ENCODE peak calls at places on chromosomes 3 and 15, in seven cellular contexts. H is K562, P is HCT116, K is breast epithelium, S is suprapubic skin, V is stomach, R is endothelial cell of umbilical vein. Q is an unnamed sample.

GRCh38 chr3:26624209-26624775 is 1.7 kb downstream of the LRRC3B start:
- DNase-seq in P (no peak), S (no peak), V (no peak), K (no peak), R (no peak), H (no peak), Q (peak)

GRCh38 chr3:123832712-123833397 is 51.3 kb downstream of the MYLK start:
- DNase-seq in K (no peak), V (no peak), S (no peak), R (no peak), H (no peak), P (no peak), Q (no peak)

GRCh38 chr3:86856711-86857110 is 134.2 kb downstream of the VGLL3 start:
- DNase-seq in V (no peak), S (no peak), H (no peak), K (no peak), R (no peak), P (no peak), Q (no peak)

GRCh38 chr3:16388850-16389411 is 123.9 kb downstream of the OXNAD1 start:
- DNase-seq in K (no peak), P (no peak), V (no peak), H (no peak), R (no peak), S (no peak), Q (no peak)

GRCh38 chr3:84074767-84075166 is 884.0 kb upstream of the CADM2 start:
- DNase-seq in S (no peak), K (no peak), R (no peak), V (no peak), P (no peak), H (no peak), Q (no peak)

GRCh38 chr3:16547555-16547954 is 34.1 kb upstream of the RFTN1 start:
- DNase-seq in R (no peak), V (no peak), K (no peak), S (no peak), H (no peak), P (no peak), Q (no peak)

GRCh38 chr15:39719109-39719508 is 63.5 kb downstream of the FSIP1 start:
- DNase-seq in R (no peak), V (no peak), P (no peak), K (no peak), S (no peak), H (no peak), Q (no peak)

GRCh38 chr3:136790786-136791185 is 28.1 kb upstream of the SLC35G2 start:
- DNase-seq in H (no peak), P (no peak), S (no peak), V (no peak), R (no peak), K (no peak), Q (no peak)

GRCh38 chr15:101250931-101251829 is 668 bp downstream of the CHSY1 start:
- DNase-seq in P (no peak), H (peak), R (no peak), S (peak), K (no peak), V (peak), Q (peak)

GRCh38 chr3:11713171-11713570 is 69.5 kb upstream of the VGLL4 start:
- DNase-seq in R (no peak), K (peak), H (no peak), P (no peak), S (no peak), V (no peak), Q (no peak)

GRCh38 chr3:190175490-190175889 is 54.8 kb upstream of the P3H2 start:
- DNase-seq in R (no peak), P (no peak), H (no peak), S (no peak), K (no peak), V (no peak), Q (no peak)

GRCh38 chr3:98240133-98240532 is 23.9 kb upstream of the OR5H6 start:
- DNase-seq in V (no peak), R (no peak), P (no peak), S (no peak), H (no peak), K (no peak), Q (no peak)

GRCh38 chr3:45583021-45583851 is 11.3 kb upstream of the LIMD1 start:
- DNase-seq in V (no peak), K (no peak), S (no peak), H (no peak), P (no peak), R (no peak), Q (peak)

GRCh38 chr3:112735927-112736326 is 95.0 kb upstream of the CCDC80 start:
- DNase-seq in K (no peak), H (no peak), S (no peak), R (no peak), V (no peak), P (no peak), Q (no peak)

GRCh38 chr3:141659821-141660597 is 78.1 kb upstream of the RNF7 start:
- DNase-seq in R (peak), K (peak), V (peak), P (no peak), H (peak), S (no peak), Q (peak)

GRCh38 chr3:18393906-18394305 is 31.2 kb downstream of the SATB1 start:
- DNase-seq in R (peak), P (no peak), V (no peak), S (no peak), K (no peak), H (no peak), Q (no peak)

GRCh38 chr15:74997161-74997942 is 2.0 kb downstream of the SCAMP5 start:
- DNase-seq in V (no peak), S (no peak), R (peak), K (no peak), H (no peak), P (no peak), Q (no peak)

GRCh38 chr15:35784745-35785144 is 238.8 kb upstream of the DPH6 start:
- DNase-seq in V (no peak), P (no peak), K (no peak), S (no peak), H (no peak), R (no peak), Q (no peak)

GRCh38 chr3:109224333-109224732 is 87.8 kb downstream of the C3orf85 start:
- DNase-seq in V (peak), K (no peak), R (no peak), P (peak), S (no peak), H (no peak), Q (no peak)

GRCh38 chr3:97658670-97659285 is 105.8 kb upstream of the ARL6 start:
- DNase-seq in R (peak), H (peak), V (no peak), K (no peak), S (no peak), P (peak), Q (no peak)

GRCh38 chr3:184011937-184012889 is 5.5 kb downstream of the ABCC5 start:
- DNase-seq in S (no peak), V (no peak), H (no peak), K (no peak), P (no peak), R (no peak), Q (no peak)

GRCh38 chr15:74013374-74013893 is 18.9 kb downstream of the PML start:
- DNase-seq in P (no peak), V (no peak), R (no peak), S (no peak), K (no peak), H (no peak), Q (no peak)

GRCh38 chr3:17825298-17825697 is 82.9 kb upstream of the TBC1D5 start:
- DNase-seq in H (no peak), R (no peak), V (no peak), K (no peak), S (no peak), P (no peak), Q (no peak)

GRCh38 chr15:34043391-34043790 is 4.4 kb upstream of the AVEN start:
- DNase-seq in H (no peak), K (no peak), P (no peak), R (no peak), S (no peak), V (no peak), Q (no peak)

GRCh38 chr15:97059276-97059675 is 728.8 kb downstream of the NR2F2 start:
- DNase-seq in K (no peak), V (no peak), H (no peak), P (no peak), R (no peak), S (no peak), Q (no peak)

GRCh38 chr3:53493997-53494791 is at the start of gene CACNA1D:
- DNase-seq in V (peak), K (peak), S (no peak), R (no peak), H (no peak), P (peak), Q (no peak)

GRCh38 chr3:177371903-177372302 is 174.6 kb upstream of the TBL1XR1 start:
- DNase-seq in S (no peak), R (no peak), K (no peak), P (no peak), H (no peak), V (no peak), Q (no peak)

GRCh38 chr15:78732634-78733033 is 78.6 kb downstream of the ADAMTS7 start:
- DNase-seq in K (no peak), R (no peak), P (no peak), V (no peak), S (no peak), H (no peak), Q (no peak)

GRCh38 chr3:140007946-140008692 is 73.1 kb downstream of the CLSTN2 start:
- DNase-seq in R (no peak), S (no peak), K (no peak), P (no peak), V (no peak), H (no peak), Q (no peak)

GRCh38 chr3:16243706-16244490 is 20.8 kb downstream of the DPH3 start:
- DNase-seq in V (no peak), R (peak), P (no peak), S (no peak), K (no peak), H (no peak), Q (no peak)

GRCh38 chr3:155805204-155805801 is 775 bp downstream of the C3orf33 start:
- DNase-seq in P (peak), R (no peak), K (no peak), S (no peak), V (peak), H (no peak), Q (peak)

GRCh38 chr15:90037961-90038633 is 37.0 kb downstream of the ZNF710 start:
- DNase-seq in S (peak), K (no peak), R (peak), V (no peak), P (no peak), H (peak), Q (peak)

GRCh38 chr3:30643763-30644462 is 37.5 kb downstream of the TGFBR2 start:
- DNase-seq in H (no peak), V (peak), K (no peak), P (no peak), S (no peak), R (no peak), Q (no peak)

GRCh38 chr3:54621181-54621580 is 306.7 kb downstream of the LRTM1 start:
- DNase-seq in R (no peak), S (no peak), P (no peak), H (no peak), K (no peak), V (no peak), Q (no peak)

GRCh38 chr3:127446756-127447155 is 143.8 kb downstream of the TPRA1 start:
- DNase-seq in R (no peak), V (no peak), K (no peak), H (no peak), S (peak), P (no peak), Q (peak)

DNA sequence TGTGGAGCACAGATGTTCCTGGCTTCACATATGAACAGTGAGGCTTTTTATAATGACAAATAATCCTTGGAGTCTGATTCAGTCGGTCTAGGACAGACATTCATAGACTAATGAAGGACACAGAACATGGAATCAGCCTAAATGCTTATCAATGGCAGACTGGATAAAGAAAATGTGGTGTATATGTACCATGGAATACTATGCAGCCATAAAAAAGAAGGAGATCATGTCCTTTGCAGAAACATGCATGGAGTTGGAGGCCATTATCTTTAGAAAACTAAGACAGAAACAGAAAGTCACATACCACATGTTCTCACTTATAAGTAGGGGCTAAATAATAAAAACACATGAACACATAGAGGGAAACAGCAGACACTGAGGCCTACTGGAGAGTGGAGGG is 19.9 kb upstream of the LPP start:
- DNase-seq in S (no peak), K (no peak), R (no peak), H (no peak), P (no peak), V (no peak), Q (no peak)
- H3K4me3 ChIP-seq in S (no peak), K (no peak), R (no peak), H (no peak), P (no peak), V (no peak), Q (no peak)

DNA sequence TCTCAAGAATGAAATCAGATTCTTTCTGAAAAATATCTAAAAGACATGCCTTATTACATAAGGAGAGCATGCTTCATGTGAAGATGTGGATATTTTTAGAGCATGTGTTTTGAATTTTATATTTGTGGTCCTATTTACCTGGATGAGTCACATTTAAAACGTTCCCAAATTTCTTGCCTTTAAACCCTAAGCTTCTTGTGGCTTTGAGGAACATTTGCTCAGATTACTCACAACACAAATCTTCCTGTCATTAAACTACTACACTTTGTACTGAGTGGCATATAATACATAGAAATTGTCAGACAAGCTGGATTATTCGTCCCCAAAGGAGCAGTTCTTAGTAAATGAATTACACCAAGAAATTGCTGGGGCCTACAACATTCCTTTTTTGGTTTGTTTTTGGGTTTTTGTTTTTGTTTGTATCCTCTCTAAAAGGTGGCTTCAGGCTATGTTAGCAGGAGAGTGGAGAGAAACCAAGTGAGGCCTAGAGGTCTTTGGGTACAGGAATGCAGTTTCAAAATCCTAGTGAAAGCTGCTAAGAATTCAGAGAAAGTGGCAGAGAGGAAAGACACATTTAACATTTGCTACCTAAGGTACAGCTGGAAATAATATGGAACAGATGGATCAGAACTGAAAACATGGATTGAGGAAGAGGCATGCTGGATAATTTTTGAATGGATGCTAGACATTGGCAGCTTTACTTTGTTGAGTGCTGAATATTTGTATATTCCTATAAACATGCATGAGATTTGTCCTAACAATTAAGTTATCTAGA is 128.1 kb downstream of the RPL22L1 start:
- DNase-seq in K (no peak), S (no peak), P (no peak), R (no peak), V (no peak), H (no peak), Q (no peak)
- TF ChIP-seq POLR2A in K (no peak), S (no peak), P (no peak), R (no peak), V (no peak), H (no peak), Q (no peak)

GRCh38 chr3:23942546-23942945 is 2.5 kb upstream of the NR1D2 start:
- DNase-seq in V (no peak), K (no peak), S (no peak), H (no peak), P (no peak), R (no peak), Q (no peak)

GRCh38 chr3:23944007-23944760 is 902 bp upstream of the NR1D2 start:
- DNase-seq in V (no peak), S (no peak), P (no peak), R (no peak), K (no peak), H (no peak), Q (no peak)

GRCh38 chr3:23945653-23945902 is 492 bp downstream of the NR1D2 start:
- DNase-seq in R (no peak), P (no peak), S (no peak), H (no peak), K (no peak), V (no peak), Q (no peak)

GRCh38 chr3:23945903-23946751 is 1.0 kb downstream of the NR1D2 start:
- DNase-seq in R (peak), H (peak), K (peak), S (peak), P (peak), V (peak), Q (peak)

GRCh38 chr3:23944861-23945652 is at the start of gene NR1D2:
- DNase-seq in K (peak), H (peak), R (peak), S (peak), V (peak), P (peak), Q (peak)
- TF ChIP-seq POLR2AphosphoS5 in K (peak), H (peak), R (peak), S (peak), V (peak), P (peak), Q (peak)

GRCh38 chr15:58628206-58629057 is 121.1 kb downstream of the ADAM10 start:
- DNase-seq in K (no peak), R (peak), H (no peak), S (no peak), V (no peak), P (no peak), Q (no peak)
- H3K4me3 ChIP-seq in K (peak), R (peak), H (no peak), S (peak), V (peak), P (no peak), Q (peak)

GRCh38 chr3:27827041-27827440 is 104.9 kb upstream of the EOMES start:
- DNase-seq in H (no peak), S (no peak), R (no peak), V (no peak), K (no peak), P (no peak), Q (no peak)
- TF ChIP-seq POLR2A in H (no peak), S (no peak), R (no peak), V (no peak), K (no peak), P (no peak), Q (no peak)

GRCh38 chr15:67244966-67245478 is 9.4 kb downstream of the AAGAB start:
- DNase-seq in S (no peak), P (no peak), H (no peak), K (no peak), R (no peak), V (no peak), Q (no peak)

GRCh38 chr15:67241132-67241855 is 13.2 kb downstream of the AAGAB start:
- DNase-seq in S (no peak), P (no peak), V (no peak), H (no peak), R (no peak), K (no peak), Q (no peak)

GRCh38 chr15:67242665-67243064 is 11.8 kb downstream of the AAGAB start:
- DNase-seq in R (peak), P (no peak), H (no peak), V (no peak), K (no peak), S (no peak), Q (no peak)

GRCh38 chr15:67240235-67241131 is 14.0 kb downstream of the AAGAB start:
- DNase-seq in V (peak), S (no peak), R (peak), P (peak), H (no peak), K (no peak), Q (no peak)
- TF ChIP-seq POLR2AphosphoS5 in V (no peak), S (no peak), R (no peak), P (no peak), H (no peak), K (no peak), Q (no peak)

GRCh38 chr15:67149859-67150824 is 84.7 kb downstream of the SMAD3 start:
- DNase-seq in S (peak), H (peak), R (peak), V (peak), P (peak), K (no peak), Q (peak)
- H3K4me3 ChIP-seq in S (no peak), H (no peak), R (no peak), V (no peak), P (peak), K (peak), Q (no peak)

Q was measured in sigmoid colon.